ENCODE peak calls at places on chromosome 4, in five cellular contexts. U is transverse colon, R is HCT116, V is HL-60, F is GM12891. M is an unnamed sample.

GRCh38 chr4:177051473-177052060 is 258.1 kb upstream of the NEIL3 start:
- DNase-seq in U (peak; percentile 7), R (peak; percentile 44), V (peak; percentile 4), F (peak; percentile 5), M (no peak)

GRCh38 chr4:8832130-8832930 is 39.3 kb downstream of the HMX1 start:
- DNase-seq in U (peak; percentile 1), R (no peak), V (no peak), F (no peak), M (peak; percentile 69)

GRCh38 chr4:185810746-185811508 is 1.1 kb downstream of the SORBS2 start:
- DNase-seq in U (no peak), R (no peak), V (no peak), F (no peak), M (no peak)

GRCh38 chr4:48779095-48779997 is 733 bp downstream of the FRYL start:
- DNase-seq in U (peak; percentile 68), R (no peak), V (peak; percentile 36), F (peak; percentile 48), M (no peak)

GRCh38 chr4:111228874-111229273 is 606.0 kb upstream of the PITX2 start:
- DNase-seq in U (no peak), R (no peak), V (no peak), F (no peak), M (no peak)

GRCh38 chr4:36676139-36677050 is 395.0 kb downstream of the DTHD1 start:
- DNase-seq in U (no peak), R (no peak), V (no peak), F (no peak), M (no peak)

GRCh38 chr4:38804654-38805295 is at the start of gene TLR1:
- DNase-seq in U (no peak), R (peak; percentile 18), V (peak; percentile 38), F (no peak), M (no peak)

GRCh38 chr4:56690393-56690971 is 9.4 kb upstream of the HOPX start:
- DNase-seq in U (no peak), R (no peak), V (no peak), F (no peak), M (no peak)

GRCh38 chr4:76215120-76215519 is 1.5 kb upstream of the SCARB2 start:
- DNase-seq in U (no peak), R (no peak), V (no peak), F (no peak), M (no peak)

GRCh38 chr4:73964862-73965611 is 16.8 kb downstream of the PF4 start:
- DNase-seq in U (no peak), R (peak; percentile 46), V (no peak), F (no peak), M (no peak)

GRCh38 chr4:151933122-151933827 is 172.5 kb upstream of the GATB start:
- DNase-seq in U (no peak), R (no peak), V (no peak), F (no peak), M (no peak)

GRCh38 chr4:42655921-42656735 is 777 bp downstream of the ATP8A1 start:
- DNase-seq in U (peak; percentile 65), R (no peak), V (no peak), F (peak; percentile 23), M (no peak)

GRCh38 chr4:132114885-132115284 is 1034.2 kb upstream of the PCDH10 start:
- DNase-seq in U (no peak), R (no peak), V (no peak), F (no peak), M (no peak)

GRCh38 chr4:52407545-52407944 is 251.6 kb downstream of the USP46 start:
- DNase-seq in U (no peak), R (peak; percentile 29), V (no peak), F (no peak), M (no peak)

GRCh38 chr4:23966720-23967119 is 76.9 kb upstream of the PPARGC1A start:
- DNase-seq in U (no peak), R (no peak), V (no peak), F (no peak), M (no peak)

GRCh38 chr4:111631157-111631999 is 513.9 kb upstream of the FAM241A start:
- DNase-seq in U (no peak), R (peak; percentile 12), V (no peak), F (no peak), M (no peak)

GRCh38 chr4:53576676-53577372 is 14.5 kb downstream of the LNX1 start:
- DNase-seq in U (no peak), R (no peak), V (no peak), F (no peak), M (no peak)

GRCh38 chr4:629916-630641 is 4.7 kb downstream of the PDE6B start:
- DNase-seq in U (no peak), R (no peak), V (no peak), F (no peak), M (no peak)

GRCh38 chr4:98706935-98707334 is 48.5 kb upstream of the TSPAN5 start:
- DNase-seq in U (no peak), R (no peak), V (no peak), F (no peak), M (no peak)

GRCh38 chr4:158850800-158851644 is 82.2 kb downstream of the FNIP2 start:
- DNase-seq in U (no peak), R (peak; percentile 15), V (no peak), F (no peak), M (no peak)

GRCh38 chr4:186770446-186771175 is 47.0 kb upstream of the FAT1 start:
- DNase-seq in U (no peak), R (no peak), V (no peak), F (no peak), M (no peak)

GRCh38 chr4:88522702-88523324 is 763 bp downstream of the PYURF start:
- DNase-seq in U (peak; percentile 30), R (no peak), V (no peak), F (peak; percentile 11), M (no peak)

DNA sequence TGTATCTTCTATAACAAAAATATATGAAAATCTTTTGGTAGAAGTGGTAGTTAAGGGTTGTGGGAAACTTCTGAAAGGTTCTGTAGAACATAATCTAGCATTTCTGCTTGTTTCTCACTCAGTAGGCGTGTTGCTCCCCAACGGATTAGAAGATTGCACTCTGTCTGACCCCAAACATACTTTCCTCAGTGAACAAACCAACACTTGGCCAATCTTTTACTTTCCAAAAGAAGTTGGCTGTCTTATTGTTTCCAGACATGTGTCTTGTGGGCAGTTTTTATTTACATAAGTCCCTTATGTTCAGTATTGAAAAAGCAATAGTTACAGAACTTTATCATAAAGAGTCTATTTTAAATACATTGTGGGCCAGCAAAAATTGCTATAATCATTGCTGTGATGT is 312.8 kb upstream of the EPHA5 start:
- DNase-seq in U (no peak), R (no peak), V (no peak), F (no peak), M (no peak)
- TF ChIP-seq POLR2AphosphoS5 in U (no peak), R (no peak), V (no peak), F (no peak), M (no peak)

GRCh38 chr4:2940267-2941137 is 22.7 kb downstream of the NOP14 start:
- DNase-seq in U (peak; percentile 7), R (no peak), V (no peak), F (no peak), M (peak; percentile 83)
- TF ChIP-seq POLR2AphosphoS5 in U (no peak), R (no peak), V (no peak), F (peak; percentile 45), M (no peak)

GRCh38 chr4:129093173-129093974 is at the start of gene SCLT1:
- DNase-seq in U (peak; percentile 100), R (peak; percentile 97), V (peak; percentile 97), F (peak; percentile 56), M (peak; percentile 99)

GRCh38 chr4:129098578-129098977 is 2.6 kb downstream of the C4orf33 start:
- DNase-seq in U (no peak), R (no peak), V (no peak), F (no peak), M (no peak)

GRCh38 chr4:129094347-129094746 is 1.0 kb upstream of the SCLT1 start:
- DNase-seq in U (no peak), R (no peak), V (no peak), F (no peak), M (no peak)

GRCh38 chr4:129092636-129093172 is 635 bp downstream of the SCLT1 start:
- DNase-seq in U (no peak), R (no peak), V (no peak), F (no peak), M (no peak)

GRCh38 chr4:129095811-129096454 is at the start of gene C4orf33:
- DNase-seq in U (peak; percentile 76), R (peak; percentile 62), V (peak; percentile 40), F (peak; percentile 43), M (no peak)
- TF ChIP-seq POLR2AphosphoS5 in U (peak; percentile 49), R (peak; percentile 78), V (peak; percentile 12), F (peak; percentile 92), M (no peak)

DNA sequence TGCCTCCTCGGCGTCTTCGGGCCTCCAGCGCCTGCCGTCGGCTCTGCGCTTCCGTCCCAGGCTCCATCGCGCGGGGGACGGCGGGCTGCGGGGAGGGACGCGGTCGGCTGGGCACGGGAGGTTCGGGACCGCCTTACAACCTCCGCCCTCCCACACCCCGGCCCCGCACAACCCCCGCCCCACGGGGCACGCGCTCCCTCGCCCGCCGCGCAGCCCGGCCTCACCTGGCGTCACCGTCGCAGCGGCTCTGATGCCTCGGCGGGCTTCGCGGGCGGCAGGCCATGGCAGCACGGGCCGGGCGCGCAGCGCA is 258 bp downstream of the SLBP start:
- DNase-seq in U (no peak), R (no peak), V (peak; percentile 81), F (no peak), M (no peak)
- TF ChIP-seq POLR2AphosphoS5 in U (no peak), R (no peak), V (no peak), F (no peak), M (no peak)

GRCh38 chr4:183182873-183183725 is 84.0 kb downstream of the WWC2 start:
- DNase-seq in U (no peak), R (peak; percentile 70), V (peak; percentile 1), F (no peak), M (no peak)
- TF ChIP-seq POLR2AphosphoS5 in U (no peak), R (no peak), V (no peak), F (no peak), M (no peak)

DNA sequence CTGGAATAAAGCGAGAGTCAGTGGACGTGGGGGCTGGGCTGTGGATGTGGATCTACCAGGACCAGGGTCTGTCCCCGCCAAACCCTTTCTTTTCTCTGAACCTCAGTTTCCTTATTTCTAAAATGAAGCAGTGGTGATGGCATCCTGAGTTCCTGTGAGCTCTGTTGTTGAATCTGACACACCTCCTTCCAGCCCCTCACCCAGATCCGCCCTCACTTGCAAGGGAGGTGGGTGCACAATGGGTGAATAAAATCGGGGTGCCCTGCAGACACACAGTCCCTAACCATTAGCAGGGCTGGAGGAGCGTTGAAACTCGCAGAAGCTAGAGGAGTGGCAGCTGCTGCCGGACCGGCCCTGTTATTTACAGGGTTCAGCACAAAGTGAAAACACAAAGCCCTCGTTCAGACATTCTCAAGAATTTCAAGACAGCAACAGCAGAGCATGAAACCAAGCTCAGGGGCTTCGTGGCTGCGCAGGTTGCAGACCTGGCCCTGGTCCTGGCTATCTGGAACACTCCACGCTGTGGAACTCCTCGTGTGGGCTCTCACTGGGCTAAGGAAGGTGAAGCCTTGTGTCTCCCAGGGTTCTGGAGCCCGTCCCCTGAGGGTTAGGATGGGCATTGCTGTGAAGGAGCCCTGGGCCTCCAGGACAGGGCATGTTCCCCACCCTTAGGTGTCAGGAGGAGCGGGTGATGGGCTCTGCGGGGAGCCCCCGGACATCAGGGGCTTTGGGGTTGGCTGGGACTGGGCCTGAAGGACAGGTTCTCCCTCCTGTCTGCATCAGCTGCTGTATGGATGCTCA is 42.9 kb downstream of the PSAPL1 start:
- DNase-seq in U (no peak), R (no peak), V (no peak), F (no peak), M (no peak)
- TF ChIP-seq POLR2AphosphoS5 in U (no peak), R (no peak), V (no peak), F (no peak), M (no peak)

GRCh38 chr4:134465417-134465816 is 263.8 kb upstream of the PABPC4L start:
- DNase-seq in U (no peak), R (no peak), V (no peak), F (no peak), M (no peak)
- TF ChIP-seq POLR2AphosphoS5 in U (no peak), R (no peak), V (no peak), F (no peak), M (no peak)

M was measured in vagina.